ENCODE peak calls at places on chromosomes 13 and 19, in five cellular contexts. L is uterus, U is GM23338, E is cardiac muscle cell, F is H9. O is an unnamed sample.
A peak's percentile ranks its signal among the peaks of the same experiment; 100 is the strongest.

GRCh38 chr19:18675779-18676178 is 7.7 kb upstream of the CRTC1 start:
- DNase-seq in L (no peak), U (peak; percentile 84), E (peak; percentile 32), F (peak; percentile 56), O (peak; percentile 43)

GRCh38 chr13:59679239-59679638 is 484.5 kb downstream of the DIAPH3 start:
- DNase-seq in L (no peak), U (peak; percentile 39), E (no peak), F (no peak), O (peak; percentile 73)

GRCh38 chr19:34734601-34735103 is 609 bp downstream of the ZNF181 start:
- DNase-seq in L (no peak), U (peak; percentile 15), E (no peak), F (no peak), O (peak; percentile 3)

GRCh38 chr13:91369432-91369831 is 21.9 kb downstream of the MIR17HG start:
- DNase-seq in L (no peak), U (no peak), E (peak; percentile 78), F (no peak), O (peak; percentile 70)

GRCh38 chr19:19034204-19034624 is 811 bp downstream of the ARMC6 start:
- DNase-seq in L (no peak), U (peak; percentile 87), E (peak; percentile 71), F (peak; percentile 86), O (peak; percentile 90)

GRCh38 chr13:108925070-108925469 is 295.7 kb downstream of the MYO16 start:
- DNase-seq in L (no peak), U (no peak), E (no peak), F (no peak), O (no peak)

GRCh38 chr19:27776020-27776419 is 1436.9 kb downstream of the UQCRFS1 start:
- DNase-seq in L (no peak), U (peak; percentile 69), E (peak; percentile 60), F (peak; percentile 39), O (peak; percentile 66)

GRCh38 chr13:45362939-45363338 is 22.0 kb upstream of the TPT1 start:
- DNase-seq in L (no peak), U (peak; percentile 89), E (no peak), F (peak; percentile 90), O (peak; percentile 81)

GRCh38 chr19:3699741-3700241 is 477 bp downstream of the PIP5K1C start:
- DNase-seq in L (no peak), U (no peak), E (no peak), F (no peak), O (no peak)

GRCh38 chr19:36850646-36851442 is at the start of gene ZNF345:
- DNase-seq in L (peak; percentile 93), U (peak; percentile 99), E (peak; percentile 97), F (peak; percentile 95), O (peak; percentile 99)

GRCh38 chr13:101326710-101327109 is 89.6 kb downstream of the NALCN start:
- DNase-seq in L (no peak), U (no peak), E (no peak), F (no peak), O (no peak)

GRCh38 chr19:14114854-14115253 is 2.7 kb downstream of the PRKACA start:
- DNase-seq in L (no peak), U (peak; percentile 77), E (peak; percentile 39), F (peak; percentile 67), O (peak; percentile 40)

GRCh38 chr13:75968103-75968838 is 332.1 kb downstream of the LMO7 start:
- DNase-seq in L (no peak), U (no peak), E (peak; percentile 2), F (no peak), O (no peak)

GRCh38 chr13:75480691-75481175 is 1.2 kb downstream of the TBC1D4 start:
- DNase-seq in L (peak; percentile 31), U (peak; percentile 84), E (peak; percentile 53), F (peak; percentile 72), O (peak; percentile 79)

GRCh38 chr19:35141627-35142401 is 1.2 kb upstream of the FXYD7 start:
- DNase-seq in L (peak; percentile 54), U (no peak), E (peak; percentile 31), F (no peak), O (no peak)

GRCh38 chr13:98411617-98412310 is 165.1 kb downstream of the STK24 start:
- DNase-seq in L (no peak), U (no peak), E (peak; percentile 7), F (no peak), O (no peak)

GRCh38 chr19:13764821-13765394 is 586 bp downstream of the MRI1 start:
- DNase-seq in L (no peak), U (peak; percentile 58), E (no peak), F (no peak), O (no peak)

GRCh38 chr13:98651716-98652115 is 74.8 kb upstream of the STK24 start:
- DNase-seq in L (no peak), U (no peak), E (no peak), F (no peak), O (no peak)

GRCh38 chr13:99281811-99282263 is 23.7 kb upstream of the GPR18 start:
- DNase-seq in L (no peak), U (no peak), E (no peak), F (no peak), O (no peak)

GRCh38 chr13:44326961-44327360 is 46.7 kb upstream of the SERP2 start:
- DNase-seq in L (no peak), U (no peak), E (no peak), F (no peak), O (no peak)

GRCh38 chr19:55080915-55081772 is 5.5 kb downstream of the EPS8L1 start:
- DNase-seq in L (no peak), U (peak; percentile 92), E (peak; percentile 79), F (peak; percentile 99), O (peak; percentile 94)

GRCh38 chr19:14320253-14320652 is 61.0 kb upstream of the ADGRE5 start:
- DNase-seq in L (no peak), U (no peak), E (no peak), F (no peak), O (no peak)

GRCh38 chr13:34748078-34748477 is 194.0 kb upstream of the NBEA start:
- DNase-seq in L (peak; percentile 64), U (no peak), E (peak; percentile 100), F (no peak), O (no peak)

GRCh38 chr19:22612316-22612715 is 21.8 kb upstream of the ZNF492 start:
- DNase-seq in L (no peak), U (no peak), E (no peak), F (no peak), O (no peak)

GRCh38 chr13:51663980-51664957 is 80.0 kb downstream of the WDFY2 start:
- DNase-seq in L (no peak), U (no peak), E (peak; percentile 41), F (no peak), O (no peak)

GRCh38 chr13:80177327-80177726 is 163.6 kb downstream of the SPRY2 start:
- DNase-seq in L (no peak), U (peak; percentile 30), E (no peak), F (peak; percentile 44), O (peak; percentile 68)

GRCh38 chr13:47455581-47455980 is 545.5 kb downstream of the SUCLA2 start:
- DNase-seq in L (no peak), U (peak; percentile 12), E (peak; percentile 20), F (no peak), O (no peak)

GRCh38 chr19:34962281-34962944 is 1.6 kb downstream of the ZNF792 start:
- DNase-seq in L (peak; percentile 32), U (no peak), E (peak; percentile 46), F (no peak), O (peak; percentile 84)

GRCh38 chr19:38849746-38850230 is at the start of gene HNRNPL:
- DNase-seq in L (no peak), U (no peak), E (no peak), F (no peak), O (no peak)
- H3K27ac ChIP-seq in L (peak within 1 kb of the TSS; percentile 100), U (peak within 1 kb of the TSS; percentile 98), E (peak within 1 kb of the TSS; percentile 99), F (peak within 1 kb of the TSS; percentile 64), O (peak within 1 kb of the TSS; percentile 99)

GRCh38 chr19:44002212-44002565 is 568 bp upstream of the ZNF230 start:
- DNase-seq in L (no peak), U (no peak), E (no peak), F (no peak), O (no peak)
- H3K27ac ChIP-seq in L (peak overlapping the region; percentile 55), U (no peak overlapping the region), E (peak overlapping the region; percentile 56), F (no peak overlapping the region), O (no peak overlapping the region)

GRCh38 chr19:38666662-38667448 is 19.4 kb downstream of the ACTN4 start:
- DNase-seq in L (no peak), U (no peak), E (peak; percentile 75), F (no peak), O (peak; percentile 96)
- H3K27ac ChIP-seq in L (peak overlapping the region; percentile 98), U (peak overlapping the region; percentile 99), E (peak overlapping the region; percentile 98), F (peak overlapping the region; percentile 93), O (peak overlapping the region; percentile 74)

DNA sequence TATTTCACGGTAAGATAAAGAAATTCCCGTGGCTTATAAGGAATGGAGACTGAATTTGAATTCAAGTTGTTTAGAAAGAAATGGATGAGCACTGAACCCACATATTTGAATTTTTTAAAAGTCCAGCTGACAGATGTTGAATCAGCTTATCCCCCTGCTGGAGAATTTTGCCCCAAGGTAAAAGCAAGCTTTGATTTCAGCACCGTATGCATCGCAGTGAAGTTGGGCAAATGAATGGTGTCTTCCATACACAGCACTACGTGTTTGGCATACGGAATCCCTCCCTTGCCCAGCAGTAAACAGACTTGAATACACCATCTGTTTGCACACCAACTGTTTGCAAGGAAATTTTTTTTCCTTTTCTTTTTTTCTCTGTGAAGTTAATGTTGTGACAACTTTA is 77.5 kb upstream of the PEG3 start:
- DNase-seq in L (no peak), U (no peak), E (no peak), F (no peak), O (no peak)
- H3K27ac ChIP-seq in L (no peak overlapping the region), U (no peak overlapping the region), E (no peak overlapping the region), F (no peak overlapping the region), O (no peak overlapping the region)

GRCh38 chr19:50928841-50929240 is 17.6 kb upstream of the KLK4 start:
- DNase-seq in L (no peak), U (peak; percentile 48), E (no peak), F (no peak), O (peak; percentile 50)
- H3K27ac ChIP-seq in L (no peak overlapping the region), U (no peak overlapping the region), E (no peak overlapping the region), F (no peak overlapping the region), O (no peak overlapping the region)

GRCh38 chr19:32189956-32190706 is 155.3 kb upstream of the ZNF507 start:
- DNase-seq in L (no peak), U (no peak), E (no peak), F (no peak), O (no peak)

GRCh38 chr19:32196690-32197420 is 148.6 kb upstream of the ZNF507 start:
- DNase-seq in L (no peak), U (no peak), E (no peak), F (no peak), O (no peak)

GRCh38 chr19:32195706-32196610 is 149.5 kb upstream of the ZNF507 start:
- DNase-seq in L (no peak), U (no peak), E (no peak), F (no peak), O (no peak)

GRCh38 chr19:32188921-32189320 is 156.5 kb upstream of the ZNF507 start:
- DNase-seq in L (no peak), U (no peak), E (no peak), F (no peak), O (no peak)

GRCh38 chr19:32191921-32192320 is 153.5 kb upstream of the ZNF507 start:
- DNase-seq in L (no peak), U (no peak), E (no peak), F (no peak), O (no peak)
- H3K27ac ChIP-seq in L (no peak overlapping the region), U (no peak overlapping the region), E (no peak overlapping the region), F (no peak overlapping the region), O (no peak overlapping the region)

O was measured in mesendoderm.